ENCODE peak calls at places on chromosomes 11 and 22, in ten cellular contexts. F is small intestine, U is thoracic aorta, C is iPS DF 6.9, Q is skeletal muscle cell, Z is fibroblast of mammary gland, P is tibial artery, O is cardiac fibroblast, M is cardiac muscle cell, I is foreskin fibroblast. B is an unnamed sample.

GRCh38 chr11:6637871-6638270 is 17.7 kb downstream of the DCHS1 start:
- DNase-seq in F (no peak), U (no peak), C (no peak), Q (no peak), Z (peak), P (peak), O (peak), M (peak), I (peak), B (peak)

GRCh38 chr22:33443688-33444087 is 385.5 kb upstream of the SYN3 start:
- DNase-seq in F (no peak), U (no peak), C (no peak), Q (no peak), Z (no peak), P (no peak), O (no peak), M (no peak), I (no peak), B (no peak)

GRCh38 chr22:35480627-35481565 is 59.7 kb upstream of the RASD2 start:
- DNase-seq in F (peak), U (no peak), C (no peak), Q (no peak), Z (no peak), P (no peak), O (no peak), M (no peak), I (no peak), B (no peak)

GRCh38 chr22:37455896-37456295 is 28.6 kb upstream of the ELFN2 start:
- DNase-seq in F (no peak), U (no peak), C (no peak), Q (no peak), Z (no peak), P (no peak), O (no peak), M (no peak), I (peak), B (no peak)

GRCh38 chr22:30340911-30341685 is 14.4 kb upstream of the TBC1D10A start:
- DNase-seq in F (no peak), U (peak), C (no peak), Q (no peak), Z (no peak), P (peak), O (no peak), M (no peak), I (no peak), B (no peak)

GRCh38 chr11:123212406-123212805 is 17.4 kb upstream of the CLMP start:
- DNase-seq in F (no peak), U (no peak), C (no peak), Q (no peak), Z (no peak), P (no peak), O (no peak), M (no peak), I (no peak), B (no peak)

GRCh38 chr11:47004595-47005033 is 68.1 kb downstream of the CSTPP1 start:
- DNase-seq in F (peak), U (peak), C (no peak), Q (peak), Z (peak), P (peak), O (peak), M (peak), I (peak), B (peak)

GRCh38 chr11:62340269-62340901 is 3.1 kb downstream of the ASRGL1 start:
- DNase-seq in F (peak), U (no peak), C (no peak), Q (no peak), Z (peak), P (no peak), O (peak), M (peak), I (peak), B (peak)

GRCh38 chr11:69343401-69344321 is 49.7 kb downstream of the MYEOV start:
- DNase-seq in F (no peak), U (no peak), C (no peak), Q (no peak), Z (no peak), P (peak), O (no peak), M (no peak), I (no peak), B (no peak)

GRCh38 chr22:39239561-39240423 is 5.0 kb downstream of the PDGFB start:
- DNase-seq in F (peak), U (no peak), C (no peak), Q (no peak), Z (no peak), P (no peak), O (no peak), M (no peak), I (no peak), B (no peak)

GRCh38 chr22:31639640-31640039 is 22.4 kb downstream of the PISD start:
- DNase-seq in F (no peak), U (no peak), C (no peak), Q (no peak), Z (no peak), P (no peak), O (no peak), M (no peak), I (no peak), B (no peak)

GRCh38 chr22:31637938-31638618 is 23.9 kb downstream of the PISD start:
- DNase-seq in F (peak), U (no peak), C (no peak), Q (no peak), Z (peak), P (no peak), O (peak), M (peak), I (no peak), B (no peak)

GRCh38 chr22:31631381-31631780 is 30.6 kb downstream of the PISD start:
- DNase-seq in F (no peak), U (no peak), C (no peak), Q (no peak), Z (peak), P (no peak), O (no peak), M (no peak), I (peak), B (no peak)

GRCh38 chr22:31637375-31637937 is 24.6 kb downstream of the PISD start:
- DNase-seq in F (no peak), U (no peak), C (no peak), Q (no peak), Z (peak), P (no peak), O (peak), M (no peak), I (no peak), B (no peak)

DNA sequence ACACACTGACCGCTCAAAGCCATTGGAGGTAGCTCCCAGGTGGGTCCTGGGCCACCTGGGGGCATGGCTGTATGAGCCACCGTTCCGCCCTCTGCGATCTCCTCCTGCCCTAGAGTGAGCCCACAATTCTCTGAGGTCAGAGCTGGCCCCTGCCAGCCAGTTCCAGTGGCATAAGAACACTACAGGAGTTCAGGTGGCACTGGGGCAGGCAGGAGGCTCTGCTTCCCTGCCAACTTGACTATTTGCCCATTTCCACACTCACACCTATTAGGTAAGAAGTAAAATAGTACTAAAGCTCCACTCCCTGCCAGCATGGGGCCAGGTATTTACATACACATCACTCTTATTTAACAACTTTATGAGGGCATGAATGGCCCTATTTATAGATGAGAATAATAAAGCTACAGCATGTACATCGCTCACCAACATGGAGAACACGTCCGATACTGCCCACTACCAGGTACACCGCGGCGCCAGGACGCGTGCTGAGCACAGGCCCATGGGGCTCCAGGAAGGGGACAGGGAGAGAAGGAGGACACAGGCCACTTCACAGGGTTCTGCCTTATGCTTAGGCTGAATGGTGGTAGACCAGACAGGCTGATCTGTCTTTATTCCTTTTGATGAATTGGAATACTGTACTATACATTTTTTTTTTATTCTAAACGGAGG is 26.2 kb downstream of the PISD start:
- DNase-seq in F (no peak), U (no peak), C (no peak), Q (no peak), Z (no peak), P (no peak), O (no peak), M (no peak), I (no peak), B (no peak)
- H3K4me3 ChIP-seq in F (no peak), U (no peak), C (no peak), Q (no peak), Z (no peak), P (no peak), O (no peak), M (no peak), I (no peak), B (no peak)

GRCh38 chr11:109772846-109773400 is 320.3 kb upstream of the ZC3H12C start:
- DNase-seq in F (no peak), U (no peak), C (no peak), Q (no peak), Z (no peak), P (no peak), O (no peak), M (no peak), I (no peak), B (no peak)

GRCh38 chr11:109770323-109770722 is 322.9 kb upstream of the ZC3H12C start:
- DNase-seq in F (no peak), U (no peak), C (no peak), Q (no peak), Z (no peak), P (no peak), O (no peak), M (no peak), I (no peak), B (no peak)

DNA sequence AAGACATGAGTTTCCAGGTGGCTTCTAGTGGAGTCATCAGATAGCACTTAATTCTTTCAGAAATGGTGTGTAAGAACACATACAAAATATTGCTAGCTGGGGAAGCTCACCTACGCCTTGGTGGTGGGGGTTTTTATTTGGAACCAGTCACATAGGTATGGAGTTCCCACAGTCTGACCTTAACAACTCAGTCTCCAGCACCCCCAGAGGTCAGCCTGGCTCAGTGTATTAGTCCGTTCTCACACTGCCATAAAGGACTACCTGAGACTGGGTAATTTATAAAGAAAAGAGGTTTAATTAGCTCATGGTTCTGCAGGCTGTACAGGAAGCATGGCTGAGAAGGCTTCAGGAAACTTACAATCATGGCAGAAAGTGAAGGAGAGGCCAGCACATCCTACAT is 317.5 kb upstream of the ZC3H12C start:
- DNase-seq in F (no peak), U (no peak), C (no peak), Q (no peak), Z (no peak), P (no peak), O (no peak), M (no peak), I (no peak), B (no peak)
- H3K4me3 ChIP-seq in F (no peak), U (no peak), C (no peak), Q (no peak), Z (no peak), P (no peak), O (no peak), M (no peak), I (no peak), B (no peak)

DNA sequence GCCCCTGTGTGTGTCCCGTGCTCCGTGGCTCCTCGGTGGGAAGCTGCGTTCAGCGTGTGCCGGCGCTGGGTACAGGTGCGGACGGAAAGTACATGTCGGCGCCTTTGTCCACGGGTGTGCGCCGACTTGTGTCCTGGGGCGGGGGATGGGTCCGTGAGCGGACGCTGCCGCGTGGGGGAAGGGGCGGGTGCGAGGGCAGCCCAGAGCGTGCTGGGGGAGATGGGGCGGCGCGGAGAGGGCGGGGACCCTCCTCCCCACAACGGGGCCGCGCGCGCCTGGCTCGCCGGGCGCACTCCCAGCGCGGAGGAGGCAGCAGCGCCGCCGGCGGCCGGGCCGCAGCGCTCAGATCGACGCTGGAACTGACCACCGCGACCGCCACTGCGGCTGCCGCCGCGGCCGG is 33.6 kb upstream of the RELT start:
- DNase-seq in F (no peak), U (no peak), C (no peak), Q (no peak), Z (no peak), P (no peak), O (no peak), M (no peak), I (peak), B (no peak)
- H3K4me3 ChIP-seq in F (no peak), U (peak), C (peak), Q (no peak), Z (no peak), P (peak), O (peak), M (peak), I (peak), B (no peak)

GRCh38 chr22:42825796-42826195 is 31.3 kb downstream of the ARFGAP3 start:
- DNase-seq in F (no peak), U (no peak), C (no peak), Q (no peak), Z (no peak), P (no peak), O (no peak), M (no peak), I (no peak), B (no peak)
- H3K4me3 ChIP-seq in F (no peak), U (no peak), C (no peak), Q (no peak), Z (no peak), P (no peak), O (no peak), M (no peak), I (no peak), B (no peak)

DNA sequence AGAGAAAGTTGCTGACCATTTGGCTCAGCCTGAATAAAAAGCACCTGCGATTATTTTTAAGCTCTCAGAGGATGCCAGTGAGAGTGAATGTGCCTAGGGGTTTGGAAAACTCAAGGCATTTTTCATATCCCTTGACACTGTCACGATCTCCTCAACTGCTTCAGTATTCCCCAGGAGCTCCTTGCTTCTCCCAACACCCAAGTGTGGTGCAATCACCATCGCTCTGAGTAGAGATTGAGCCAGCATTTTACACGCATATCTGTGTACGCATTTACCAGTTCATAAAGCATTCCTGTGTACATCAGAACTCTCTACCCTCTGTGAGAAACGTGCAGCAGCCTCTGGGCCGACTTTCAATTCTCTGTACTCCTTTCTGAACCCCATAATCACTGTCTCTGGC is 1.3 kb downstream of the SRRD start:
- DNase-seq in F (no peak), U (no peak), C (no peak), Q (no peak), Z (peak), P (peak), O (no peak), M (no peak), I (peak), B (no peak)
- H3K4me3 ChIP-seq in F (no peak), U (no peak), C (no peak), Q (no peak), Z (peak), P (no peak), O (no peak), M (no peak), I (no peak), B (no peak)

B was measured in AG09309.